ENCODE peak calls at places on chromosome 5, in six cellular contexts. K is OCI-LY7, L is uterus, E is HTR-8/SVneo, V is SHP77, G is coronary artery. N is an unnamed sample.

GRCh38 chr5:128111818-128112448 is 28.4 kb downstream of the SLC12A2 start:
- DNase-seq in K (no peak), L (no peak), E (peak; percentile 3), V (no peak), G (no peak), N (no peak)

GRCh38 chr5:112374356-112374755 is 44.7 kb downstream of the EPB41L4A start:
- DNase-seq in K (no peak), L (no peak), E (no peak), V (no peak), G (no peak), N (no peak)

GRCh38 chr5:36198281-36198680 is 43.4 kb downstream of the NADK2 start:
- DNase-seq in K (no peak), L (no peak), E (no peak), V (no peak), G (no peak), N (no peak)

GRCh38 chr5:73606206-73606753 is 19.7 kb upstream of the ARHGEF28 start:
- DNase-seq in K (no peak), L (no peak), E (no peak), V (no peak), G (no peak), N (no peak)

GRCh38 chr5:148374693-148375360 is 8.9 kb upstream of the FBXO38 start:
- DNase-seq in K (peak; percentile 41), L (peak; percentile 7), E (peak; percentile 21), V (peak; percentile 50), G (no peak), N (peak; percentile 35)

GRCh38 chr5:61071565-61071964 is 90.7 kb downstream of the SMIM15 start:
- DNase-seq in K (no peak), L (no peak), E (no peak), V (no peak), G (no peak), N (no peak)

GRCh38 chr5:67992919-67993318 is 222.6 kb upstream of the PIK3R1 start:
- DNase-seq in K (no peak), L (no peak), E (no peak), V (no peak), G (no peak), N (no peak)

GRCh38 chr5:141245250-141245717 is at the start of gene PCDHB15:
- DNase-seq in K (no peak), L (peak; percentile 36), E (no peak), V (no peak), G (no peak), N (no peak)

GRCh38 chr5:172403191-172403794 is 51.0 kb downstream of the SH3PXD2B start:
- DNase-seq in K (no peak), L (peak; percentile 91), E (no peak), V (no peak), G (no peak), N (no peak)

GRCh38 chr5:99037668-99038067 is 108.9 kb upstream of the CHD1 start:
- DNase-seq in K (no peak), L (no peak), E (no peak), V (no peak), G (no peak), N (peak; percentile 25)

GRCh38 chr5:159220206-159220605 is 10.9 kb upstream of the RNF145 start:
- DNase-seq in K (no peak), L (no peak), E (no peak), V (no peak), G (no peak), N (no peak)

GRCh38 chr5:178417391-178417811 is 172.8 kb downstream of the COL23A1 start:
- DNase-seq in K (no peak), L (no peak), E (no peak), V (no peak), G (no peak), N (no peak)

GRCh38 chr5:140321796-140322195 is 18.9 kb upstream of the PFDN1 start:
- DNase-seq in K (no peak), L (no peak), E (no peak), V (no peak), G (no peak), N (no peak)

GRCh38 chr5:139579-140442 is 47.8 kb downstream of the PLEKHG4B start:
- DNase-seq in K (no peak), L (no peak), E (no peak), V (no peak), G (no peak), N (no peak)

GRCh38 chr5:55868846-55869245 is 17.7 kb downstream of the IL31RA start:
- DNase-seq in K (no peak), L (no peak), E (peak; percentile 72), V (no peak), G (no peak), N (no peak)

GRCh38 chr5:116068028-116068632 is 16.7 kb upstream of the COMMD10 start:
- DNase-seq in K (peak; percentile 74), L (no peak), E (no peak), V (peak; percentile 4), G (no peak), N (peak; percentile 71)

GRCh38 chr5:64958757-64959391 is 190.1 kb downstream of the CWC27 start:
- DNase-seq in K (peak; percentile 78), L (no peak), E (peak; percentile 10), V (peak; percentile 0), G (no peak), N (peak; percentile 29)

GRCh38 chr5:96244696-96245095 is 188.4 kb downstream of the PCSK1 start:
- DNase-seq in K (no peak), L (no peak), E (no peak), V (no peak), G (no peak), N (no peak)

GRCh38 chr5:178123094-178123986 is 7.5 kb upstream of the RMND5B start:
- DNase-seq in K (no peak), L (no peak), E (no peak), V (no peak), G (no peak), N (no peak)

GRCh38 chr5:8329773-8330172 is 460.8 kb downstream of the MTRR start:
- DNase-seq in K (no peak), L (no peak), E (no peak), V (no peak), G (no peak), N (no peak)

GRCh38 chr5:1018596-1018995 is 10.0 kb downstream of the NKD2 start:
- DNase-seq in K (no peak), L (no peak), E (no peak), V (no peak), G (no peak), N (no peak)

GRCh38 chr5:107476783-107477182 is 194.0 kb downstream of the EFNA5 start:
- DNase-seq in K (peak; percentile 71), L (no peak), E (no peak), V (peak; percentile 34), G (no peak), N (peak; percentile 27)

GRCh38 chr5:144798595-144798994 is 627.9 kb downstream of the KCTD16 start:
- DNase-seq in K (no peak), L (no peak), E (no peak), V (no peak), G (no peak), N (no peak)

GRCh38 chr5:164357405-164358033 is 852.1 kb downstream of the MAT2B start:
- DNase-seq in K (no peak), L (no peak), E (no peak), V (no peak), G (no peak), N (no peak)

GRCh38 chr5:177036921-177037320 is 14.4 kb downstream of the ZNF346 start:
- DNase-seq in K (no peak), L (no peak), E (no peak), V (no peak), G (no peak), N (no peak)

GRCh38 chr5:110815916-110816605 is 77.3 kb downstream of the SLC25A46 start:
- DNase-seq in K (no peak), L (no peak), E (no peak), V (no peak), G (no peak), N (no peak)

GRCh38 chr5:136094913-136095641 is 37.6 kb upstream of the SMAD5 start:
- DNase-seq in K (no peak), L (no peak), E (no peak), V (peak; percentile 5), G (no peak), N (no peak)

GRCh38 chr5:112977440-112977861 is 853 bp downstream of the DCP2 start:
- DNase-seq in K (peak; percentile 22), L (no peak), E (no peak), V (no peak), G (no peak), N (no peak)

GRCh38 chr5:150263801-150264621 is 25.6 kb downstream of the CAMK2A start:
- DNase-seq in K (no peak), L (peak; percentile 63), E (peak; percentile 77), V (no peak), G (no peak), N (no peak)

GRCh38 chr5:15550502-15551115 is 50.6 kb downstream of the FBXL7 start:
- DNase-seq in K (no peak), L (no peak), E (no peak), V (no peak), G (no peak), N (no peak)

GRCh38 chr5:55469838-55470237 is 64.9 kb downstream of the PLPP1 start:
- DNase-seq in K (no peak), L (no peak), E (no peak), V (no peak), G (no peak), N (no peak)

GRCh38 chr5:127942246-127943060 is 141.1 kb upstream of the SLC12A2 start:
- DNase-seq in K (no peak), L (no peak), E (no peak), V (no peak), G (no peak), N (no peak)

N was measured in CD4-positive, CD25-positive, alpha-beta regulatory T cell.